ENCODE peak calls at places on chromosomes 7 and 10, in five cellular contexts. O, P, M, B and W are unnamed samples.

GRCh38 chr10:88256013-88256680 is 327.0 kb downstream of the RNLS start:
- DNase-seq in O (no peak), P (no peak), M (no peak), B (no peak), W (no peak)

GRCh38 chr10:45308707-45309106 is 6.7 kb downstream of the OR13A1 start:
- DNase-seq in O (no peak), P (no peak), M (no peak), B (no peak), W (peak)

GRCh38 chr10:17910144-17910789 is 41.5 kb upstream of the SLC39A12 start:
- DNase-seq in O (no peak), P (no peak), M (peak), B (no peak), W (peak)

GRCh38 chr7:111259991-111260390 is 169.1 kb downstream of the LRRN3 start:
- DNase-seq in O (no peak), P (no peak), M (no peak), B (no peak), W (no peak)

GRCh38 chr10:71746344-71747037 is 26.8 kb downstream of the VSIR start:
- DNase-seq in O (peak), P (peak), M (no peak), B (no peak), W (peak)

GRCh38 chr7:151366141-151366871 is 24.7 kb downstream of the NUB1 start:
- DNase-seq in O (no peak), P (no peak), M (no peak), B (no peak), W (no peak)

GRCh38 chr7:107958764-107959526 is 44.0 kb downstream of the LAMB1 start:
- DNase-seq in O (no peak), P (no peak), M (no peak), B (no peak), W (no peak)

GRCh38 chr7:111650456-111650999 is 88.2 kb upstream of the IMMP2L start:
- DNase-seq in O (no peak), P (no peak), M (no peak), B (no peak), W (no peak)

GRCh38 chr7:45399069-45399468 is 175.1 kb upstream of the ADCY1 start:
- DNase-seq in O (no peak), P (no peak), M (no peak), B (no peak), W (no peak)

GRCh38 chr7:116763647-116764046 is 91.7 kb downstream of the MET start:
- DNase-seq in O (no peak), P (no peak), M (no peak), B (no peak), W (no peak)

GRCh38 chr7:27199820-27200760 is at the start of gene HOXA13:
- DNase-seq in O (no peak), P (no peak), M (no peak), B (no peak), W (no peak)

GRCh38 chr10:79137404-79137803 is 68.6 kb downstream of the ZMIZ1 start:
- DNase-seq in O (no peak), P (no peak), M (no peak), B (no peak), W (no peak)

GRCh38 chr10:7592627-7593026 is 74.1 kb downstream of the ITIH5 start:
- DNase-seq in O (no peak), P (no peak), M (no peak), B (no peak), W (no peak)

GRCh38 chr10:7817576-7817975 is 729 bp upstream of the TAF3 start:
- DNase-seq in O (no peak), P (no peak), M (no peak), B (no peak), W (no peak)

GRCh38 chr7:47418910-47419309 is 163.0 kb downstream of the TNS3 start:
- DNase-seq in O (no peak), P (no peak), M (no peak), B (no peak), W (no peak)

GRCh38 chr10:132168571-132169030 is 18.1 kb upstream of the DPYSL4 start:
- DNase-seq in O (no peak), P (peak), M (no peak), B (no peak), W (no peak)

GRCh38 chr10:62414359-62414758 is 40.2 kb downstream of the ZNF365 start:
- DNase-seq in O (no peak), P (no peak), M (no peak), B (no peak), W (no peak)

GRCh38 chr7:27169658-27170493 is 4.2 kb downstream of the HOXA10 start:
- DNase-seq in O (no peak), P (peak), M (no peak), B (no peak), W (no peak)

GRCh38 chr7:100897111-100897608 is 1.5 kb upstream of the ACHE start:
- DNase-seq in O (peak), P (no peak), M (no peak), B (peak), W (no peak)

GRCh38 chr10:127303746-127304145 is 107.4 kb upstream of the INSYN2A start:
- DNase-seq in O (no peak), P (no peak), M (no peak), B (no peak), W (no peak)

GRCh38 chr7:50304158-50304910 is at the start of gene IKZF1:
- DNase-seq in O (peak), P (peak), M (peak), B (no peak), W (peak)

GRCh38 chr7:105664816-105665525 is 83.7 kb upstream of the EFCAB10 start:
- DNase-seq in O (no peak), P (no peak), M (no peak), B (no peak), W (no peak)

GRCh38 chr7:72183835-72184234 is 228.3 kb downstream of the CALN1 start:
- DNase-seq in O (no peak), P (no peak), M (no peak), B (no peak), W (no peak)

GRCh38 chr10:113897693-113898618 is 43.5 kb downstream of the NHLRC2 start:
- DNase-seq in O (no peak), P (no peak), M (no peak), B (no peak), W (no peak)

GRCh38 chr7:157566631-157567006 is 229.8 kb downstream of the DNAJB6 start:
- DNase-seq in O (no peak), P (no peak), M (no peak), B (no peak), W (no peak)